ENCODE peak calls at places on chromosomes 13 and 19, in seven cellular contexts. One of them, this sample, is unnamed.

GRCh38 chr13:21580736-21581135 is 23.2 kb downstream of the MICU2 start:
- DNase-seq in adrenal gland: no peak
- DNase-seq in aorta: no peak
- DNase-seq in BE2C: no peak
- DNase-seq in HCT116: no peak
- DNase-seq in PC-9: no peak
- DNase-seq in left lung: no peak
- DNase-seq in this sample: no peak

GRCh38 chr13:19961924-19962323 is 3.4 kb downstream of the ZMYM2 start:
- DNase-seq in HCT116: no peak
- DNase-seq in PC-9: no peak
- DNase-seq in left lung: no peak
- DNase-seq in BE2C: no peak
- DNase-seq in aorta: no peak
- DNase-seq in adrenal gland: no peak
- DNase-seq in this sample: no peak

GRCh38 chr19:3736106-3736724 is 25.3 kb downstream of the APBA3 start:
- DNase-seq in HCT116: no peak
- DNase-seq in adrenal gland: no peak
- DNase-seq in PC-9: no peak
- DNase-seq in aorta: no peak
- DNase-seq in BE2C: no peak
- DNase-seq in left lung: no peak
- DNase-seq in this sample: no peak

GRCh38 chr19:4567584-4568071 is 8.1 kb upstream of the SEMA6B start:
- DNase-seq in aorta: no peak
- DNase-seq in PC-9: no peak
- DNase-seq in left lung: no peak
- DNase-seq in BE2C: peak; percentile 78
- DNase-seq in HCT116: no peak
- DNase-seq in adrenal gland: peak; percentile 59
- DNase-seq in this sample: peak; percentile 83

GRCh38 chr13:57992416-57992815 is 360.9 kb downstream of the PCDH17 start:
- DNase-seq in HCT116: no peak
- DNase-seq in BE2C: no peak
- DNase-seq in adrenal gland: no peak
- DNase-seq in PC-9: no peak
- DNase-seq in left lung: no peak
- DNase-seq in aorta: no peak
- DNase-seq in this sample: no peak

GRCh38 chr19:46115396-46116109 is 8.9 kb downstream of the IGFL3 start:
- DNase-seq in PC-9: peak; percentile 87
- DNase-seq in BE2C: peak; percentile 15
- DNase-seq in HCT116: peak; percentile 33
- DNase-seq in aorta: no peak
- DNase-seq in adrenal gland: no peak
- DNase-seq in left lung: no peak
- DNase-seq in this sample: no peak

GRCh38 chr13:80840313-80840976 is 499.5 kb upstream of the SPRY2 start:
- DNase-seq in adrenal gland: no peak
- DNase-seq in BE2C: no peak
- DNase-seq in PC-9: no peak
- DNase-seq in left lung: no peak
- DNase-seq in HCT116: no peak
- DNase-seq in aorta: no peak
- DNase-seq in this sample: no peak

GRCh38 chr19:45291834-45292233 is 30.8 kb downstream of the CKM start:
- DNase-seq in left lung: no peak
- DNase-seq in BE2C: no peak
- DNase-seq in PC-9: no peak
- DNase-seq in HCT116: no peak
- DNase-seq in adrenal gland: no peak
- DNase-seq in aorta: no peak
- DNase-seq in this sample: no peak

GRCh38 chr13:111893607-111894443 is 173.1 kb upstream of the SOX1 start:
- DNase-seq in adrenal gland: no peak
- DNase-seq in BE2C: no peak
- DNase-seq in left lung: no peak
- DNase-seq in aorta: no peak
- DNase-seq in PC-9: no peak
- DNase-seq in HCT116: no peak
- DNase-seq in this sample: no peak

GRCh38 chr13:50990540-50991506 is 81.2 kb downstream of the RNASEH2B start:
- DNase-seq in left lung: peak; percentile 71
- DNase-seq in HCT116: no peak
- DNase-seq in aorta: peak; percentile 80
- DNase-seq in adrenal gland: peak; percentile 46
- DNase-seq in PC-9: no peak
- DNase-seq in BE2C: peak; percentile 22
- DNase-seq in this sample: no peak

GRCh38 chr13:51793570-51794273 is 10.2 kb downstream of the DHRS12 start:
- DNase-seq in left lung: no peak
- DNase-seq in PC-9: peak; percentile 59
- DNase-seq in BE2C: no peak
- DNase-seq in adrenal gland: peak; percentile 71
- DNase-seq in aorta: no peak
- DNase-seq in HCT116: peak; percentile 55
- DNase-seq in this sample: no peak

GRCh38 chr13:38979891-38980627 is 10.6 kb downstream of the STOML3 start:
- DNase-seq in left lung: no peak
- DNase-seq in aorta: no peak
- DNase-seq in HCT116: no peak
- DNase-seq in BE2C: peak; percentile 47
- DNase-seq in adrenal gland: no peak
- DNase-seq in PC-9: no peak
- DNase-seq in this sample: no peak

GRCh38 chr19:4077800-4078683 is 11.3 kb upstream of the ZBTB7A start:
- DNase-seq in BE2C: no peak
- DNase-seq in aorta: peak; percentile 82
- DNase-seq in adrenal gland: peak; percentile 69
- DNase-seq in left lung: no peak
- DNase-seq in PC-9: no peak
- DNase-seq in HCT116: no peak
- DNase-seq in this sample: peak; percentile 89

GRCh38 chr13:107305178-107305577 is 737.2 kb upstream of the ARGLU1 start:
- DNase-seq in PC-9: no peak
- DNase-seq in HCT116: no peak
- DNase-seq in left lung: no peak
- DNase-seq in BE2C: no peak
- DNase-seq in aorta: no peak
- DNase-seq in adrenal gland: no peak
- DNase-seq in this sample: no peak

GRCh38 chr13:26872444-26873173 is 112.0 kb upstream of the GPR12 start:
- DNase-seq in BE2C: peak; percentile 75
- DNase-seq in PC-9: no peak
- DNase-seq in left lung: no peak
- DNase-seq in HCT116: peak; percentile 24
- DNase-seq in adrenal gland: peak; percentile 64
- DNase-seq in aorta: peak; percentile 53
- DNase-seq in this sample: no peak

GRCh38 chr13:51585696-51586095 is 1.4 kb downstream of the WDFY2 start:
- DNase-seq in BE2C: no peak
- DNase-seq in aorta: no peak
- DNase-seq in HCT116: no peak
- DNase-seq in left lung: no peak
- DNase-seq in PC-9: no peak
- DNase-seq in adrenal gland: no peak
- DNase-seq in this sample: no peak

GRCh38 chr19:36797786-36798108 is 25.1 kb upstream of the ZNF850 start:
- DNase-seq in PC-9: no peak
- DNase-seq in adrenal gland: no peak
- DNase-seq in left lung: no peak
- DNase-seq in HCT116: no peak
- DNase-seq in aorta: no peak
- DNase-seq in BE2C: no peak
- DNase-seq in this sample: no peak
- H3K9me3 ChIP-seq in PC-9: peaks cover 18% of the 10 kb centered on the region
- H3K9me3 ChIP-seq in adrenal gland: no peaks in the 10 kb centered on the region
- H3K9me3 ChIP-seq in left lung: peaks cover 86% of the 10 kb centered on the region
- H3K9me3 ChIP-seq in HCT116: peaks cover 5% of the 10 kb centered on the region
- H3K9me3 ChIP-seq in aorta: peaks cover 3% of the 10 kb centered on the region
- H3K9me3 ChIP-seq in BE2C: no peaks in the 10 kb centered on the region
- H3K9me3 ChIP-seq in this sample: peaks cover 6% of the 10 kb centered on the region

DNA sequence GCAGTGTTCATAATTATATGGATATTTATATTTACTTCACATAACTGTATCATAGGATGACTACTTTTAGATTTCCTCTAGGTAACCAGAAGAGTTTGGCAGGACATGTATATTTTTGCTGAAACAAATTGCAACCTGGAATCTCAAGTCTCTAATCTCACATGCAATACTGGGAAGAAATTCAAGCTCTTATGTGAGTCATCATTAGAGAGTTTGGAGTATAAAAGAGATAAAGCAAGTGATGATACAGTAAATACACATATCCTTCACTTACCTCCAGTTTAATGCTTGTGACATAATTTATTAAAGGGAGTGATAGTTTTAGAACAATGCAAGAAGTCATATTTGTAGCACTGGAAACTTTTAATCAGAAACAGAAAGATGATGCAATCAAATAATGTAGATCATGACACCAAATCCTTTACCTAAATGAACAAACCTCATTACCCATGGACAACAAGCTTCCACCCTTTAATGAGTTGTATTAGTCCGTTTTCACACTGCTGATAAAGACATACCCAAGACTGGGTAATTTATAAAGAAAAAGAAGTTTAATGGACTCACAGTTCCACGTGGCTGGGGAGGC is 15.8 kb upstream of the OR7A17 start:
- DNase-seq in BE2C: no peak
- DNase-seq in HCT116: no peak
- DNase-seq in aorta: no peak
- DNase-seq in left lung: no peak
- DNase-seq in PC-9: peak; percentile 64
- DNase-seq in adrenal gland: no peak
- DNase-seq in this sample: no peak
- H3K9me3 ChIP-seq in BE2C: no peaks in the 10 kb centered on the region
- H3K9me3 ChIP-seq in HCT116: no peaks in the 10 kb centered on the region
- H3K9me3 ChIP-seq in aorta: no peaks in the 10 kb centered on the region
- H3K9me3 ChIP-seq in left lung: no peaks in the 10 kb centered on the region
- H3K9me3 ChIP-seq in PC-9: no peaks in the 10 kb centered on the region
- H3K9me3 ChIP-seq in adrenal gland: no peaks in the 10 kb centered on the region
- H3K9me3 ChIP-seq in this sample: no peaks in the 10 kb centered on the region

DNA sequence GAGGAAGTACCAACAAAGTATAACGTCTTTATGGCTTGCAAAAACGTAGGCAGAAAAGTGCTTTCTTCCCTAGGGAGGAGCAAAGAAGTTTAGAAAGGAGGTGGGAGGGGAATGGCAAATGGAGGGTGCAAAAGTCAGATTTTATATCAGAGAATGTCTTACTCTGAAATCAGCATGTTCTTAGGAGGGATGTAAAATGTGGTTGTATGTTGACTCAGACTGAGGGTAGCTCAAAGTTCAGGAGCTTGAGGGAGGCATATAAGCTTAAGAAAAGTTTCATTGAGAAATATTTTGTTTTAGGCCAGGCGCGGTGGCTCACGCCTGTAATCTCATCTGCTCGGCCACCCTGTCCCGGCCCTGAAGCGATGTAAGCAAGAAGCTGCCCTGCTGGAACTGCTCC is 1.7 kb downstream of the ZNF90 start:
- DNase-seq in adrenal gland: no peak
- DNase-seq in aorta: no peak
- DNase-seq in BE2C: no peak
- DNase-seq in left lung: no peak
- DNase-seq in PC-9: no peak
- DNase-seq in HCT116: no peak
- DNase-seq in this sample: no peak
- H3K9me3 ChIP-seq in adrenal gland: no peaks in the 10 kb centered on the region
- H3K9me3 ChIP-seq in aorta: no peaks in the 10 kb centered on the region
- H3K9me3 ChIP-seq in BE2C: no peaks in the 10 kb centered on the region
- H3K9me3 ChIP-seq in left lung: peaks cover 36% of the 10 kb centered on the region
- H3K9me3 ChIP-seq in PC-9: peaks cover 7% of the 10 kb centered on the region
- H3K9me3 ChIP-seq in HCT116: no peaks in the 10 kb centered on the region
- H3K9me3 ChIP-seq in this sample: no peaks in the 10 kb centered on the region

DNA sequence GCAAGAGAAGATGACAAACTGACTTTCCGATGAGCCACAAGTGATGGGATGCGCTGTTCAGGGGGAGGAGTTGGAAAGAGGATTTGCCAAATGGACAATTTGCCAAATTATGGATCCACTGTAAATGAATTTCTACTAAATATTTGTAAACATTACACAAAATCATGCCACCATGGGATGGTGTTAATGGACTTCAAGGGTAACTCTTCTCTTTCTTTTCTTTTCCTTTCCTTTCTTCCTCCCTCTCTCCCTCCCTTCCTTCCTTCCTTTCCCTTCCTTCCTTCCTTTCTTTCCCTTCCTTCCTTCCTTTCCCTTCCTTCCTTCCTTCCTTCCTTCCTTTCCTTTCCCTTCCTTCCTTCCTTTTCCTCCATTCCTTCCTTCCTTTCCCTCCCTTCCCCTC is 76.0 kb upstream of the PEG3 start:
- DNase-seq in HCT116: no peak
- DNase-seq in adrenal gland: no peak
- DNase-seq in left lung: no peak
- DNase-seq in BE2C: no peak
- DNase-seq in PC-9: no peak
- DNase-seq in aorta: no peak
- DNase-seq in this sample: no peak
- H3K9me3 ChIP-seq in HCT116: peaks cover 4% of the 10 kb centered on the region
- H3K9me3 ChIP-seq in adrenal gland: no peaks in the 10 kb centered on the region
- H3K9me3 ChIP-seq in left lung: peaks cover 50% of the 10 kb centered on the region
- H3K9me3 ChIP-seq in BE2C: no peaks in the 10 kb centered on the region
- H3K9me3 ChIP-seq in PC-9: no peaks in the 10 kb centered on the region
- H3K9me3 ChIP-seq in aorta: peaks cover 5% of the 10 kb centered on the region
- H3K9me3 ChIP-seq in this sample: no peaks in the 10 kb centered on the region

DNA sequence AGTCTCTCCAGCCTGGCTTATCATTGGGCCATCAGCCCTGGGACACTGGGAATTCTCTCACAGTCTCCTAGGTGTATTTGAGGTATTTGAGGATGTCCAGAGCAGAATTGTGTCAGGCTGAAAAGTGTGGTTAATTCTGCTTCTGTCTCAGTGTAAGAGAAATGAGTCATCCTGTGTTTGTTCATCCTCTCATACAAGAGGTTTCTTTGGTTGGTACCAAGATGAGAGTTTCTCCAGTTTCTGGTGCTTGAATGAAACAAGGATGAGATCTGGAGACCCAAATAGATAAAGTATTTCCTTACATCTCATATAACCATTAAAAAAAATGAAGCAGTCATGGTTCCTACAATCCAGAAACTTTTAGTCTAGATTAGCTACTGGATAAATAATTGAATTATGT is 7.7 kb downstream of the ZNF253 start:
- DNase-seq in adrenal gland: no peak
- DNase-seq in HCT116: no peak
- DNase-seq in aorta: no peak
- DNase-seq in PC-9: no peak
- DNase-seq in left lung: no peak
- DNase-seq in BE2C: no peak
- DNase-seq in this sample: no peak
- H3K9me3 ChIP-seq in adrenal gland: no peaks in the 10 kb centered on the region
- H3K9me3 ChIP-seq in HCT116: no peaks in the 10 kb centered on the region
- H3K9me3 ChIP-seq in aorta: peaks cover 2% of the 10 kb centered on the region
- H3K9me3 ChIP-seq in PC-9: peaks cover 59% of the 10 kb centered on the region
- H3K9me3 ChIP-seq in left lung: peaks cover 88% of the 10 kb centered on the region
- H3K9me3 ChIP-seq in BE2C: peaks cover 4% of the 10 kb centered on the region
- H3K9me3 ChIP-seq in this sample: no peaks in the 10 kb centered on the region

GRCh38 chr19:57867868-57868492 is 18.3 kb downstream of the ZNF587 start:
- DNase-seq in aorta: no peak
- DNase-seq in HCT116: no peak
- DNase-seq in PC-9: no peak
- DNase-seq in left lung: no peak
- DNase-seq in adrenal gland: no peak
- DNase-seq in BE2C: no peak
- DNase-seq in this sample: no peak

GRCh38 chr19:57870225-57870624 is 18.6 kb downstream of the ZNF814 start:
- DNase-seq in left lung: no peak
- DNase-seq in BE2C: no peak
- DNase-seq in adrenal gland: no peak
- DNase-seq in aorta: no peak
- DNase-seq in PC-9: no peak
- DNase-seq in HCT116: no peak
- DNase-seq in this sample: no peak

GRCh38 chr19:57872450-57872849 is 16.4 kb downstream of the ZNF814 start:
- DNase-seq in left lung: no peak
- DNase-seq in HCT116: no peak
- DNase-seq in adrenal gland: no peak
- DNase-seq in BE2C: no peak
- DNase-seq in PC-9: no peak
- DNase-seq in aorta: no peak
- DNase-seq in this sample: no peak
- H3K9me3 ChIP-seq in left lung: peaks cover 95% of the 10 kb centered on the region
- H3K9me3 ChIP-seq in HCT116: no peaks in the 10 kb centered on the region
- H3K9me3 ChIP-seq in adrenal gland: no peaks in the 10 kb centered on the region
- H3K9me3 ChIP-seq in BE2C: peaks cover 1% of the 10 kb centered on the region
- H3K9me3 ChIP-seq in PC-9: peaks cover 68% of the 10 kb centered on the region
- H3K9me3 ChIP-seq in aorta: peaks cover 34% of the 10 kb centered on the region
- H3K9me3 ChIP-seq in this sample: peaks cover 19% of the 10 kb centered on the region

This sample was measured in kidney.